ENCODE peak calls at places on chromosome 16, in nine cellular contexts. D is breast epithelium; Z is suprapubic skin; W is PC-3; U is hepatocyte; V is left lung; H is left ventricle myocardium inferior; Q is GM23338; A is CD4-positive, alpha-beta T cell. R is an unnamed sample.
A peak's percentile ranks its signal among the peaks of the same experiment; 100 is the strongest.

GRCh38 chr16:11560701-11561439 is 25.8 kb downstream of the LITAF start:
- DNase-seq in D (no peak), Z (no peak), W (no peak), U (peak; percentile 21), V (no peak), H (no peak), Q (peak; percentile 59), A (peak; percentile 62), R (no peak)

GRCh38 chr16:3542601-3543373 is 34.4 kb downstream of the NLRC3 start:
- DNase-seq in D (no peak), Z (no peak), W (no peak), U (no peak), V (no peak), H (no peak), Q (no peak), A (no peak), R (no peak)

GRCh38 chr16:15526097-15526496 is 91.7 kb downstream of the BMERB1 start:
- DNase-seq in D (no peak), Z (no peak), W (no peak), U (no peak), V (no peak), H (no peak), Q (no peak), A (no peak), R (no peak)

GRCh38 chr16:53429221-53429943 is 4.9 kb upstream of the RBL2 start:
- DNase-seq in D (no peak), Z (no peak), W (peak; percentile 55), U (peak; percentile 48), V (no peak), H (no peak), Q (no peak), A (no peak), R (no peak)

GRCh38 chr16:49312389-49312990 is 30.9 kb upstream of the CBLN1 start:
- DNase-seq in D (no peak), Z (no peak), W (no peak), U (no peak), V (no peak), H (no peak), Q (peak; percentile 47), A (no peak), R (no peak)

GRCh38 chr16:67968440-67969285 is at the start of gene SLC12A4:
- DNase-seq in D (peak; percentile 76), Z (peak; percentile 88), W (peak; percentile 76), U (peak; percentile 94), V (peak; percentile 96), H (peak; percentile 90), Q (peak; percentile 92), A (peak; percentile 73), R (peak; percentile 92)

GRCh38 chr16:84553873-84554399 is 49.5 kb upstream of the MEAK7 start:
- DNase-seq in D (no peak), Z (no peak), W (no peak), U (no peak), V (no peak), H (no peak), Q (no peak), A (peak; percentile 31), R (peak; percentile 15)

GRCh38 chr16:5621826-5622225 is 524.2 kb upstream of the EEF2KMT start:
- DNase-seq in D (peak; percentile 63), Z (no peak), W (no peak), U (peak; percentile 34), V (no peak), H (no peak), Q (no peak), A (no peak), R (no peak)

GRCh38 chr16:19851476-19851875 is 33.2 kb downstream of the GPRC5B start:
- DNase-seq in D (no peak), Z (no peak), W (no peak), U (no peak), V (no peak), H (no peak), Q (no peak), A (no peak), R (no peak)

GRCh38 chr16:12272264-12272663 is 295.7 kb downstream of the SNX29 start:
- DNase-seq in D (no peak), Z (no peak), W (no peak), U (no peak), V (no peak), H (no peak), Q (no peak), A (no peak), R (no peak)

GRCh38 chr16:50644730-50645129 is 36.4 kb downstream of the SNX20 start:
- DNase-seq in D (no peak), Z (no peak), W (peak; percentile 33), U (peak; percentile 49), V (no peak), H (no peak), Q (peak; percentile 36), A (peak; percentile 15), R (no peak)

GRCh38 chr16:69859105-69859969 is 91.8 kb upstream of the CLEC18A start:
- DNase-seq in D (no peak), Z (no peak), W (peak; percentile 41), U (peak; percentile 68), V (no peak), H (peak; percentile 40), Q (peak; percentile 92), A (no peak), R (peak; percentile 69)

GRCh38 chr16:76612497-76612896 is 335.3 kb downstream of the CNTNAP4 start:
- DNase-seq in D (no peak), Z (no peak), W (no peak), U (no peak), V (no peak), H (no peak), Q (no peak), A (no peak), R (no peak)

GRCh38 chr16:61042736-61043135 is 993.5 kb downstream of the CDH8 start:
- DNase-seq in D (no peak), Z (no peak), W (no peak), U (peak; percentile 29), V (no peak), H (no peak), Q (peak; percentile 66), A (no peak), R (no peak)

GRCh38 chr16:2841606-2842339 is 11.7 kb downstream of the ZG16B start:
- DNase-seq in D (no peak), Z (no peak), W (no peak), U (no peak), V (peak; percentile 59), H (peak; percentile 10), Q (no peak), A (no peak), R (no peak)

GRCh38 chr16:75908301-75908700 is 182.0 kb upstream of the CPHXL start:
- DNase-seq in D (no peak), Z (no peak), W (no peak), U (no peak), V (no peak), H (no peak), Q (no peak), A (no peak), R (no peak)

GRCh38 chr16:87556941-87557459 is 45.3 kb upstream of the JPH3 start:
- DNase-seq in D (no peak), Z (no peak), W (no peak), U (no peak), V (no peak), H (peak; percentile 68), Q (no peak), A (no peak), R (no peak)

GRCh38 chr16:12907670-12908233 is 6.4 kb downstream of the SHISA9 start:
- DNase-seq in D (no peak), Z (no peak), W (peak; percentile 33), U (no peak), V (no peak), H (no peak), Q (peak; percentile 79), A (no peak), R (no peak)

DNA sequence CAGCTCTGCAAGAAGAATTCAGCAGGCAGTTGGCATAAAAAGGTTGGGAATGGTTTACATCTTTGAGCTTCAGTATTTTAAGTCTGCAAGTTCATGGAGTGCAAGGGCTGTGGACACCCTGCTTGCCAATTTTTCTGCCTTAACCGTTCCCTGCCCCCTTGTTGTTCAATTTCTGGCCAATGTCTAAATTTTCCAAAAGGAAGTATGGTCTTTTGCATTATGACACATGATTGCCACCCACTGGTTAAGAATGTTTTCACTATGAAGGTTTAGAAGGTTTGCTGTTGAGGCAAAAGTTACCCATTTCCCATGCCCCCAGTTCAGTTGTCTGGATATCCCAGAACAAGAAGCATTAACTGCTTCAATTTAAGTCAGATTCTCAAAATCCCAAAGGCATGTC is 441.9 kb downstream of the CDH13 start:
- DNase-seq in D (no peak), Z (no peak), W (no peak), U (no peak), V (no peak), H (no peak), Q (no peak), A (no peak), R (no peak)
- TF ChIP-seq CTCF in D (no peak), Z (no peak), W (no peak), U (peak; percentile 40), V (no peak), H (peak; percentile 49), Q (no peak), A (no peak), R (no peak)

GRCh38 chr16:66508914-66509496 is 40.9 kb downstream of the TK2 start:
- DNase-seq in D (peak; percentile 48), Z (peak; percentile 18), W (no peak), U (no peak), V (no peak), H (no peak), Q (no peak), A (no peak), R (no peak)

GRCh38 chr16:66510298-66510697 is 39.6 kb downstream of the TK2 start:
- DNase-seq in D (peak; percentile 48), Z (no peak), W (no peak), U (no peak), V (no peak), H (no peak), Q (no peak), A (no peak), R (peak; percentile 83)

GRCh38 chr16:66508261-66508913 is 41.5 kb downstream of the TK2 start:
- DNase-seq in D (peak; percentile 53), Z (no peak), W (peak; percentile 95), U (no peak), V (no peak), H (no peak), Q (no peak), A (no peak), R (no peak)

GRCh38 chr16:66509576-66509975 is 40.3 kb downstream of the TK2 start:
- DNase-seq in D (peak; percentile 47), Z (peak; percentile 74), W (no peak), U (no peak), V (no peak), H (no peak), Q (no peak), A (no peak), R (no peak)

GRCh38 chr16:66507731-66508239 is 42.1 kb downstream of the TK2 start:
- DNase-seq in D (no peak), Z (no peak), W (no peak), U (no peak), V (no peak), H (no peak), Q (no peak), A (no peak), R (no peak)
- H3K27ac ChIP-seq in D (no peak overlapping the region), Z (peak overlapping the region; percentile 45), W (peak overlapping the region; percentile 89), U (no peak overlapping the region), V (peak overlapping the region; percentile 63), H (peak overlapping the region; percentile 55), Q (no peak overlapping the region), A (no peak overlapping the region), R (peak overlapping the region; percentile 8)

GRCh38 chr16:82776466-82777146 is 149.8 kb downstream of the CDH13 start:
- DNase-seq in D (no peak), Z (no peak), W (no peak), U (no peak), V (no peak), H (no peak), Q (no peak), A (no peak), R (no peak)
- TF ChIP-seq CTCF in D (no peak), Z (no peak), W (no peak), U (no peak), V (no peak), H (no peak), Q (no peak), A (no peak), R (no peak)

GRCh38 chr16:85835227-85835751 is 35.8 kb downstream of the COX4I1 start:
- DNase-seq in D (no peak), Z (no peak), W (no peak), U (no peak), V (peak; percentile 31), H (no peak), Q (no peak), A (no peak), R (no peak)
- H3K27ac ChIP-seq in D (no peak overlapping the region), Z (no peak overlapping the region), W (no peak overlapping the region), U (no peak overlapping the region), V (no peak overlapping the region), H (no peak overlapping the region), Q (no peak overlapping the region), A (no peak overlapping the region), R (no peak overlapping the region)

R was measured in pancreas.